ENCODE peak calls at places on chromosome 22, in seven cellular contexts. E is OCI-LY7; H is cardiac muscle cell; A is GM23248; Q is effector memory CD4-positive, alpha-beta T cell; V is left lung; B is hepatocyte. X is an unnamed sample. For H3K9me3, the result is how much of the 10 kb centered on the place peaks cover.

GRCh38 chr22:37803636-37804371 is 3.9 kb upstream of the GCAT start:
- DNase-seq in B (no peak), A (no peak), H (no peak), E (no peak), Q (no peak), V (no peak), X (no peak)

GRCh38 chr22:36233796-36234195 is 5.5 kb downstream of the APOL2 start:
- DNase-seq in B (no peak), A (no peak), V (no peak), E (no peak), H (no peak), Q (no peak), X (no peak)

GRCh38 chr22:36409911-36410756 is 22.4 kb upstream of the MYH9 start:
- DNase-seq in V (peak), B (peak), H (peak), A (no peak), E (peak), Q (peak), X (peak)

GRCh38 chr22:23237841-23238240 is 57.5 kb downstream of the BCR start:
- DNase-seq in Q (no peak), E (no peak), H (no peak), A (no peak), B (no peak), V (no peak), X (no peak)

GRCh38 chr22:24413726-24414385 is 13.5 kb upstream of the ADORA2A start:
- DNase-seq in V (no peak), Q (no peak), A (no peak), H (no peak), B (no peak), E (no peak), X (no peak)

GRCh38 chr22:39214006-39214382 is 30.8 kb downstream of the PDGFB start:
- DNase-seq in A (no peak), V (no peak), H (no peak), E (no peak), B (no peak), Q (no peak), X (no peak)

GRCh38 chr22:33116846-33117547 is 58.8 kb upstream of the SYN3 start:
- DNase-seq in V (no peak), H (no peak), E (peak), Q (no peak), A (peak), B (peak), X (no peak)

GRCh38 chr22:29139965-29140782 is 65.5 kb upstream of the EMID1 start:
- DNase-seq in V (no peak), Q (no peak), H (peak), E (no peak), A (peak), B (no peak), X (no peak)

GRCh38 chr22:19717181-19717580 is 2.9 kb downstream of the SEPTIN5 start:
- DNase-seq in A (no peak), E (no peak), B (no peak), Q (no peak), V (no peak), H (no peak), X (no peak)

GRCh38 chr22:29798318-29798717 is 31.1 kb downstream of the UQCR10 start:
- DNase-seq in B (no peak), Q (no peak), A (no peak), V (no peak), E (peak), H (peak), X (no peak)

GRCh38 chr22:37968452-37969251 is 15.2 kb downstream of the POLR2F start:
- DNase-seq in Q (no peak), H (no peak), A (no peak), V (no peak), B (no peak), E (no peak), X (no peak)

GRCh38 chr22:41501209-41501608 is 32.3 kb downstream of the ACO2 start:
- DNase-seq in A (peak), V (no peak), E (peak), Q (no peak), H (no peak), B (no peak), X (no peak)

GRCh38 chr22:26461188-26461810 is 22.3 kb downstream of the HPS4 start:
- DNase-seq in V (no peak), Q (peak), E (peak), A (peak), H (peak), B (peak), X (peak)

GRCh38 chr22:29380856-29381255 is 7.5 kb downstream of the AP1B1 start:
- DNase-seq in H (no peak), E (no peak), A (no peak), B (no peak), V (no peak), Q (no peak), X (no peak)

GRCh38 chr22:19226428-19226827 is 47.9 kb upstream of the SLC25A1 start:
- DNase-seq in E (no peak), A (no peak), H (peak), B (no peak), Q (no peak), V (no peak), X (no peak)

GRCh38 chr22:23376256-23376655 is 195.9 kb downstream of the BCR start:
- DNase-seq in A (peak), H (peak), E (peak), B (peak), Q (no peak), V (no peak), X (no peak)

GRCh38 chr22:36881504-36882245 is 20.9 kb downstream of the NCF4 start:
- DNase-seq in A (peak), E (no peak), B (no peak), H (no peak), Q (no peak), V (no peak), X (no peak)

DNA sequence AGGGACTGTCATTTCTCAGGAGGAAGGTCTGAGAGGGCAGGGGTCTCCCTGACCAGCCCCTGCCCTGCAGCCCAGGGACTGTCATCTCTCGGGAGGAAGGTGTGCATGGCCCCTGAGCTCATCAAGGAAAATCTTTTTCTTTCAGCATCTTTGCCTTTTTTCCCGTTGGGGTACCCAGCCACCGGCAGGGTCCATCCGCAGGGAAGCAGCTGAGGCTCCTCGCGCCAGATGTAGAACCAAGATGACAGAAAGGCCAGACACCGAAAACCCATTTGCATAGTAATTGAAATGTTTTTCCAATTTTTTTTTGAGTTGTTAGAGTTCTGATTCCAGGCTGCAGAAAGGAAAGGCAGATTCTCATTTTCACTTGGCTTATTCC is 613.9 kb downstream of the TBC1D22A start:
- DNase-seq in Q (no peak), A (no peak), H (no peak), E (no peak), V (no peak), B (no peak), X (no peak)
- H3K9me3 ChIP-seq in Q (under half), A (under half), H (under half), E (under half), V (under half), B (under half), X (under half)

DNA sequence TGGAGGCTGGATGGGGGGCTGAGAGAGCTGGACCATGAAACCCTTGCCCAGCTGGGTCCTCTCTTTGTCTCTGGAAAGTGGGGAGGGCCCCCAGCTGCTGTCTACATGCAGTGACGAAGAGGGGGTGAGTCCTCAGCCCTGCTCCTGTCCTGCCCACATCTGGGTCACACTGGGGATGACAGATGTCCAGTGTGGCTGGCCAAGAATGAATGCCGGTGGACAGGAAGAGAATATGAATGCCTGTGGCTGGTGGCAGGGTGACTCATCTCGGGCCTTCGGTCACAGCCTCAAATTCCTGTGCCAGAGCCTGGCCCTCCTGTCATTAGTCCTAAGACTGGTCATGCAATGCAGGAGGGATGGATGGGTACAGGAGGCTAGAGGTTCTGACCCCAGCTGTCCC is 2.2 kb upstream of the PNPLA3 start:
- DNase-seq in V (no peak), A (peak), B (no peak), Q (no peak), E (no peak), H (peak), X (no peak)
- H3K9me3 ChIP-seq in V (under half), A (under half), B (under half), Q (under half), E (under half), H (under half), X (under half)

DNA sequence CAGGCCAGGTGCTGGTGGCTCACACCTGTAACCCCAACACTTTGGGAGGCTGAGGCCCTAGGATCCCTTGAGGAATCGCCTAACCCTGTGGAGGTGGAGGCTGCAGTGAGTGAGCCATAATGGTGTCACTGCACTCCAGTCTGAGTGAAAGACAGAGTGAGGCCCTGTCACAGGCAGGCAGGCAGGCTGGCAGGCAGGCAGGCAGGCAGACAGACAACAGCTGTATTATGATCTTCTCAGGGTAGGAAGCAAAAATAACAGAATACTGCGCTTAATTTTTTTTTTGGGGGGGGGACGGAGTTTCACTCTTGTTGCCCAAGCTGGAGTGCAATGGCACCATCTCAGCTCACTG is 3901.6 kb upstream of the OR11H1 start:
- DNase-seq in H (no peak), A (no peak), V (no peak), E (no peak), Q (no peak), B (no peak), X (no peak)
- H3K9me3 ChIP-seq in H (under half), A (under half), V (under half), E (under half), Q (under half), B (under half), X (under half)

GRCh38 chr22:48953103-48953720 is 874.5 kb downstream of the BRD1 start:
- DNase-seq in V (no peak), H (no peak), Q (no peak), E (no peak), B (no peak), A (no peak), X (no peak)

GRCh38 chr22:48953830-48954229 is 873.8 kb downstream of the BRD1 start:
- DNase-seq in Q (no peak), V (no peak), H (no peak), E (no peak), A (no peak), B (no peak), X (no peak)

GRCh38 chr22:48955351-48956311 is 872.0 kb downstream of the BRD1 start:
- DNase-seq in B (no peak), A (no peak), Q (no peak), V (no peak), E (no peak), H (no peak), X (no peak)

GRCh38 chr22:48952256-48953102 is 875.2 kb downstream of the BRD1 start:
- DNase-seq in A (no peak), B (no peak), Q (no peak), V (no peak), H (no peak), E (no peak), X (no peak)

GRCh38 chr22:48954781-48955311 is 872.8 kb downstream of the BRD1 start:
- DNase-seq in V (no peak), B (peak), H (no peak), A (peak), E (no peak), Q (no peak), X (no peak)
- H3K9me3 ChIP-seq in V (under half), B (under half), H (under half), A (under half), E (under half), Q (under half), X (under half)

GRCh38 chr22:49884503-49885260 is 31.0 kb downstream of the ZBED4 start:
- DNase-seq in V (no peak), Q (no peak), H (no peak), E (no peak), A (no peak), B (no peak), X (no peak)

GRCh38 chr22:49884075-49884474 is 30.4 kb downstream of the ZBED4 start:
- DNase-seq in V (no peak), H (no peak), Q (no peak), B (no peak), E (no peak), A (no peak), X (no peak)

GRCh38 chr22:49881856-49882255 is 28.2 kb downstream of the ZBED4 start:
- DNase-seq in V (no peak), H (no peak), Q (no peak), B (no peak), A (no peak), E (no peak), X (no peak)

GRCh38 chr22:49883294-49883640 is 29.6 kb downstream of the ZBED4 start:
- DNase-seq in H (no peak), V (no peak), E (no peak), B (no peak), A (peak), Q (no peak), X (no peak)

DNA sequence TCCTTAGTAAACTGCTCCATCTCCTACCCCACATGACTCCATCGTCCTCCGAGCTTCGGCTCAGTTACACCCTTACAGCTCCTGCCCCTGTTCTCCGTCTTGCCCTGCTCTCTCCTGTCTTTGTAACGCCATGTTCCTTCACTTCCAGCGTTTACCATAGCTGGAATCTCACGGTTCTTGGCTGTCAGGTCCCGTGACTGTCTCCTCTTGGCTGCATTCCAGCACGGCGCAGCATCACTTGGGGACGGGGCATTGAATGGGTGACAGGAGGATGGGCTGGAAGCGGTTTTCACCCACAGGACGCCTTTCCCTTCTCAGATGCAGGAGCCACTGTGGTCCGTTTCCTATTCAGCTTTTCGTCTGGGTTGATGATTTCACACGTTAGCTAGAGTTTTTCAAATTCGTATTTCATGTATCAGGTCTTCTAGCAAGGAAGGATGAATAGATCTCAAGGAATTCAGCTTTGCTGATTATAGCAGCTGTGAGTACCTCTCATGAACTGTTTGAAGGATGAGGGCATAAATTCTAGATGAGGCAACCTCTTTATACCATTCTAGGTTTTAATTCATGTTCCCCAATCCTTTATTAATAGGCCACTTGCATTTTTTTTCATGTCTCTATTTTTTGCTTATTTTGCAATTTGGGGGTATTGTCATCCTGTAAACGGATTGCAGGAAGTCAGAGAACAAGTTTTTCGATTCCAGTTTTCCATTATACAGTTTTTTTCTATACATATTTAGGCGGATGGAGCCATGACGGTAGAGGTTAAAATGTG is 29.1 kb downstream of the ZBED4 start:
- DNase-seq in Q (no peak), B (no peak), A (no peak), E (no peak), V (no peak), H (no peak), X (no peak)
- H3K9me3 ChIP-seq in Q (under half), B (under half), A (under half), E (under half), V (under half), H (under half), X (under half)

GRCh38 chr22:48365386-48365785 is 1462.3 kb downstream of the BRD1 start:
- DNase-seq in V (no peak), H (no peak), B (no peak), E (no peak), Q (no peak), A (no peak), X (no peak)
- H3K9me3 ChIP-seq in V (under half), H (under half), B (under half), E (under half), Q (under half), A (under half), X (under half)

DNA sequence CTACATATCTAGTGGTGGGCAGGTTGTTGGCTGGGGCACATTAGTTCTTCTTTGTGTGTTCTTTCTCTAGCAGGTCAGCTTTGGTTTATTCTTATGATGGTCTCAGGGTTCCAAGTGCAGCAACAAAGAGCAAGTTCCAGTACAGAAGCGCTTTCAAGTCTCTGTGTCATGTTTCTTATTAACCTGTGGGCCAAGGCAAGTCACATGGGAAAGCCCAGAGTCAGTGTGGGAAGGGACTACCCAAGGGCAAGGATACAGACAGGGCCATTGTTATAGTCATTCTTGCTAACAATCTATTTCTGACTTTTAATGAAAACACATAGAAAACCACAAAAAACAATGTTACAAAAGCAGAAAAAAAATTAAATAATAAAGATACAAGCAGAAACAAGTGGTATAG is 754.6 kb downstream of the TBC1D22A start:
- DNase-seq in E (no peak), H (no peak), V (no peak), B (no peak), A (no peak), Q (no peak), X (no peak)
- H3K9me3 ChIP-seq in E (under half), H (under half), V (under half), B (under half), A (under half), Q (under half), X (under half)

GRCh38 chr22:50699001-50699753 is 26.6 kb downstream of the SHANK3 start:
- DNase-seq in B (no peak), V (peak), E (no peak), Q (no peak), A (no peak), H (no peak), X (no peak)
- H3K9me3 ChIP-seq in B (under half), V (under half), E (under half), Q (under half), A (under half), H (under half), X (under half)